ENCODE peak calls at places on chromosome 12, in four cellular contexts. N is fibroblast of pulmonary artery, L is GM06990, Z is endodermal cell. J is an unnamed sample.

GRCh38 chr12:52156757-52157565 is 34.9 kb downstream of the KRT80 start:
- DNase-seq in L (peak), N (peak), Z (peak), J (peak)

GRCh38 chr12:112340983-112341840 is 41.0 kb downstream of the HECTD4 start:
- DNase-seq in Z (no peak), N (no peak), L (no peak), J (no peak)

GRCh38 chr12:1811281-1811947 is 9.0 kb upstream of the LRTM2 start:
- DNase-seq in L (no peak), N (peak), Z (no peak), J (no peak)

GRCh38 chr12:94170690-94171594 is 22.6 kb downstream of the PLXNC1 start:
- DNase-seq in Z (no peak), N (no peak), L (no peak), J (no peak)

GRCh38 chr12:122517877-122518276 is 8.9 kb downstream of the RSRC2 start:
- DNase-seq in Z (peak), L (no peak), N (peak), J (no peak)

GRCh38 chr12:121934318-121934682 is 15.9 kb downstream of the CFAP251 start:
- DNase-seq in L (no peak), N (no peak), Z (no peak), J (no peak)

GRCh38 chr12:57101892-57102695 is 9.1 kb downstream of the STAT6 start:
- DNase-seq in L (no peak), Z (no peak), N (no peak), J (peak)

GRCh38 chr12:61290473-61290872 is 969.7 kb upstream of the USP15 start:
- DNase-seq in Z (no peak), N (no peak), L (no peak), J (no peak)

GRCh38 chr12:70994217-70994788 is 73.8 kb upstream of the PTPRR start:
- DNase-seq in Z (no peak), L (no peak), N (peak), J (no peak)

GRCh38 chr12:125186471-125187147 is 121.4 kb downstream of the AACS start:
- DNase-seq in N (no peak), L (no peak), Z (peak), J (no peak)

GRCh38 chr12:47782372-47782770 is 9.3 kb downstream of the SLC48A1 start:
- DNase-seq in N (no peak), L (no peak), Z (no peak), J (no peak)

GRCh38 chr12:56679834-56680575 is 8.1 kb downstream of the PTGES3 start:
- DNase-seq in Z (peak), N (no peak), L (no peak), J (no peak)

GRCh38 chr12:109625131-109625559 is 51.6 kb downstream of the MVK start:
- DNase-seq in L (no peak), Z (peak), N (peak), J (no peak)

GRCh38 chr12:27446436-27446835 is at the start of gene SMCO2:
- DNase-seq in N (no peak), L (no peak), Z (no peak), J (no peak)

GRCh38 chr12:122991623-122992275 is 11.3 kb downstream of the ARL6IP4 start:
- DNase-seq in L (no peak), Z (no peak), N (no peak), J (no peak)

GRCh38 chr12:75998292-75999063 is 33.1 kb downstream of the PHLDA1 start:
- DNase-seq in N (peak), L (no peak), Z (no peak), J (no peak)

GRCh38 chr12:632102-632696 is 31.0 kb downstream of the NINJ2 start:
- DNase-seq in Z (peak), N (peak), L (no peak), J (peak)

GRCh38 chr12:10215451-10215850 is 2.8 kb downstream of the GABARAPL1 start:
- DNase-seq in L (no peak), N (no peak), Z (no peak), J (peak)

GRCh38 chr12:63764481-63764880 is 15.2 kb upstream of the RXYLT1 start:
- DNase-seq in L (no peak), Z (no peak), N (no peak), J (no peak)

GRCh38 chr12:49955899-49956662 is 5.5 kb downstream of the AQP2 start:
- DNase-seq in Z (no peak), N (no peak), L (no peak), J (no peak)

GRCh38 chr12:20274008-20274407 is 94.3 kb upstream of the PDE3A start:
- DNase-seq in Z (no peak), N (no peak), L (no peak), J (no peak)

J was measured in mesendoderm.